ENCODE peak calls at places on chromosome 17, in seven cellular contexts. One of them, this sample, is unnamed.

GRCh38 chr17:2672026-2672425 is 39.5 kb downstream of the CLUH start:
- DNase-seq in H1: no peak
- DNase-seq in trophoblast cell: no peak
- DNase-seq in mesendoderm: no peak
- DNase-seq in mesenchymal stem cell: no peak
- DNase-seq in IMR-90: no peak
- DNase-seq in H9: no peak
- DNase-seq in this sample: no peak

GRCh38 chr17:68705331-68706166 is 104.4 kb upstream of the FAM20A start:
- DNase-seq in H1: no peak
- DNase-seq in trophoblast cell: no peak
- DNase-seq in mesendoderm: no peak
- DNase-seq in mesenchymal stem cell: peak
- DNase-seq in IMR-90: peak
- DNase-seq in H9: no peak
- DNase-seq in this sample: no peak

GRCh38 chr17:58313815-58314705 is 14.5 kb downstream of the TSPOAP1 start:
- DNase-seq in H1: peak
- DNase-seq in trophoblast cell: no peak
- DNase-seq in mesendoderm: no peak
- DNase-seq in mesenchymal stem cell: no peak
- DNase-seq in IMR-90: no peak
- DNase-seq in H9: no peak
- DNase-seq in this sample: no peak

GRCh38 chr17:30717290-30718098 is 107.0 kb downstream of the CRLF3 start:
- DNase-seq in H1: no peak
- DNase-seq in trophoblast cell: no peak
- DNase-seq in mesendoderm: no peak
- DNase-seq in mesenchymal stem cell: no peak
- DNase-seq in IMR-90: no peak
- DNase-seq in H9: peak
- DNase-seq in this sample: no peak

GRCh38 chr17:74521701-74522201 is 9.5 kb downstream of the CD300LB start:
- DNase-seq in H1: no peak
- DNase-seq in trophoblast cell: no peak
- DNase-seq in mesendoderm: no peak
- DNase-seq in mesenchymal stem cell: no peak
- DNase-seq in IMR-90: no peak
- DNase-seq in H9: no peak
- DNase-seq in this sample: no peak

GRCh38 chr17:82702161-82702932 is 3.8 kb upstream of the RAB40B start:
- DNase-seq in H1: no peak
- DNase-seq in trophoblast cell: no peak
- DNase-seq in mesendoderm: no peak
- DNase-seq in mesenchymal stem cell: no peak
- DNase-seq in IMR-90: no peak
- DNase-seq in H9: peak
- DNase-seq in this sample: no peak

GRCh38 chr17:33013596-33014375 is 22.1 kb downstream of the SPACA3 start:
- DNase-seq in H1: peak
- DNase-seq in trophoblast cell: peak
- DNase-seq in mesendoderm: no peak
- DNase-seq in mesenchymal stem cell: peak
- DNase-seq in IMR-90: peak
- DNase-seq in H9: peak
- DNase-seq in this sample: no peak

GRCh38 chr17:82231562-82232321 is 2.9 kb downstream of the SLC16A3 start:
- DNase-seq in H1: peak
- DNase-seq in trophoblast cell: peak
- DNase-seq in mesendoderm: peak
- DNase-seq in mesenchymal stem cell: peak
- DNase-seq in IMR-90: peak
- DNase-seq in H9: peak
- DNase-seq in this sample: no peak

GRCh38 chr17:14299261-14300093 is 1.4 kb upstream of the HS3ST3B1 start:
- DNase-seq in H1: peak
- DNase-seq in trophoblast cell: no peak
- DNase-seq in mesendoderm: peak
- DNase-seq in mesenchymal stem cell: peak
- DNase-seq in IMR-90: no peak
- DNase-seq in H9: peak
- DNase-seq in this sample: no peak

GRCh38 chr17:73513426-73513825 is 130.8 kb downstream of the SDK2 start:
- DNase-seq in H1: no peak
- DNase-seq in trophoblast cell: no peak
- DNase-seq in mesendoderm: no peak
- DNase-seq in mesenchymal stem cell: no peak
- DNase-seq in IMR-90: no peak
- DNase-seq in H9: no peak
- DNase-seq in this sample: no peak

GRCh38 chr17:5583426-5584382 is 605 bp downstream of the NLRP1 start:
- DNase-seq in H1: no peak
- DNase-seq in trophoblast cell: no peak
- DNase-seq in mesendoderm: no peak
- DNase-seq in mesenchymal stem cell: no peak
- DNase-seq in IMR-90: peak
- DNase-seq in H9: no peak
- DNase-seq in this sample: no peak

GRCh38 chr17:41773190-41773588 is 13.3 kb downstream of the JUP start:
- DNase-seq in H1: peak
- DNase-seq in trophoblast cell: peak
- DNase-seq in mesendoderm: peak
- DNase-seq in mesenchymal stem cell: peak
- DNase-seq in IMR-90: peak
- DNase-seq in H9: peak
- DNase-seq in this sample: no peak

GRCh38 chr17:8887834-8888703 is 20.6 kb upstream of the PIK3R6 start:
- DNase-seq in H1: peak
- DNase-seq in trophoblast cell: peak
- DNase-seq in mesendoderm: peak
- DNase-seq in mesenchymal stem cell: peak
- DNase-seq in IMR-90: no peak
- DNase-seq in H9: peak
- DNase-seq in this sample: peak

GRCh38 chr17:48238933-48239602 is 131.5 kb downstream of the SNX11 start:
- DNase-seq in H1: no peak
- DNase-seq in trophoblast cell: no peak
- DNase-seq in mesendoderm: no peak
- DNase-seq in mesenchymal stem cell: no peak
- DNase-seq in IMR-90: no peak
- DNase-seq in H9: no peak
- DNase-seq in this sample: no peak

GRCh38 chr17:83154311-83155127 is 75.1 kb downstream of the METRNL start:
- DNase-seq in H1: no peak
- DNase-seq in trophoblast cell: no peak
- DNase-seq in mesendoderm: no peak
- DNase-seq in mesenchymal stem cell: no peak
- DNase-seq in IMR-90: no peak
- DNase-seq in H9: no peak
- DNase-seq in this sample: no peak

GRCh38 chr17:2095536-2095910 is 40.6 kb downstream of the HIC1 start:
- DNase-seq in H1: no peak
- DNase-seq in trophoblast cell: no peak
- DNase-seq in mesendoderm: peak
- DNase-seq in mesenchymal stem cell: no peak
- DNase-seq in IMR-90: no peak
- DNase-seq in H9: no peak
- DNase-seq in this sample: no peak

GRCh38 chr17:28443901-28444638 is 29.4 kb upstream of the SLC13A2 start:
- DNase-seq in H1: no peak
- DNase-seq in trophoblast cell: no peak
- DNase-seq in mesendoderm: no peak
- DNase-seq in mesenchymal stem cell: no peak
- DNase-seq in IMR-90: no peak
- DNase-seq in H9: no peak
- DNase-seq in this sample: no peak

GRCh38 chr17:82246365-82247174 is 17.7 kb downstream of the SLC16A3 start:
- DNase-seq in H1: no peak
- DNase-seq in trophoblast cell: no peak
- DNase-seq in mesendoderm: no peak
- DNase-seq in mesenchymal stem cell: peak
- DNase-seq in IMR-90: peak
- DNase-seq in H9: no peak
- DNase-seq in this sample: no peak

GRCh38 chr17:45339646-45340605 is 23.1 kb upstream of the MAP3K14 start:
- DNase-seq in H1: no peak
- DNase-seq in trophoblast cell: no peak
- DNase-seq in mesendoderm: no peak
- DNase-seq in mesenchymal stem cell: no peak
- DNase-seq in IMR-90: no peak
- DNase-seq in H9: peak
- DNase-seq in this sample: no peak

GRCh38 chr17:5209396-5209795 is 17.7 kb upstream of the ZNF594 start:
- DNase-seq in H1: no peak
- DNase-seq in trophoblast cell: no peak
- DNase-seq in mesendoderm: no peak
- DNase-seq in mesenchymal stem cell: peak
- DNase-seq in IMR-90: peak
- DNase-seq in H9: no peak
- DNase-seq in this sample: no peak

GRCh38 chr17:83195330-83196087 is 116.1 kb downstream of the METRNL start:
- DNase-seq in H1: no peak
- DNase-seq in trophoblast cell: no peak
- DNase-seq in mesendoderm: no peak
- DNase-seq in mesenchymal stem cell: no peak
- DNase-seq in IMR-90: no peak
- DNase-seq in H9: no peak
- DNase-seq in this sample: no peak

GRCh38 chr17:82320956-82321927 is 3.8 kb upstream of the CD7 start:
- DNase-seq in H1: peak
- DNase-seq in trophoblast cell: no peak
- DNase-seq in mesendoderm: peak
- DNase-seq in mesenchymal stem cell: peak
- DNase-seq in IMR-90: no peak
- DNase-seq in H9: peak
- DNase-seq in this sample: no peak

GRCh38 chr17:82434216-82434565 is 15.8 kb upstream of the OGFOD3 start:
- DNase-seq in H1: no peak
- DNase-seq in trophoblast cell: no peak
- DNase-seq in mesendoderm: no peak
- DNase-seq in mesenchymal stem cell: no peak
- DNase-seq in IMR-90: no peak
- DNase-seq in H9: no peak
- DNase-seq in this sample: no peak

GRCh38 chr17:75570034-75570676 is 17.4 kb upstream of the MYO15B start:
- DNase-seq in H1: no peak
- DNase-seq in trophoblast cell: no peak
- DNase-seq in mesendoderm: no peak
- DNase-seq in mesenchymal stem cell: no peak
- DNase-seq in IMR-90: no peak
- DNase-seq in H9: no peak
- DNase-seq in this sample: no peak
- H3K4me2 ChIP-seq in H1: no peak
- H3K4me2 ChIP-seq in trophoblast cell: no peak
- H3K4me2 ChIP-seq in mesendoderm: no peak
- H3K4me2 ChIP-seq in mesenchymal stem cell: no peak
- H3K4me2 ChIP-seq in IMR-90: no peak
- H3K4me2 ChIP-seq in H9: no peak
- H3K4me2 ChIP-seq in this sample: no peak

DNA sequence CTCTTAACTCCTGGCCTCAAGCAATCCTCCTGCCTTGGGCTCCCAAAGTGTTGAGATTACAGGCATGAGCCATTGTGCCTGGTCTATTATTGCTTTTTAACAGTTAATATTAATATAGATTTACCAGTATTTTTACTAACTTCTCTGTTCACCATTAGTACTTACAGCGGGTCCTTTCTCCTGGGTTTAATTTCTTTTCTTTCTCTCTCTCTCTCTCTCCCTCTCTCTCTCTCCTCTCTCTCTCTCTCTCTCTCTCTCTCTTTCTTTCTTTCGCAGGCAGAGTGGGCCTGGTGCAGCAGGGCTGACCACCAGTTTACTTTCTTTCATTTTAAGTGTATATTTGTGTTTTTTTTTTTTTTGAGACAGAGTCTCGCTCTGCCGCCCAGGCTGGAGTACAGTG is 14.7 kb upstream of the DHX40 start:
- DNase-seq in H1: no peak
- DNase-seq in trophoblast cell: no peak
- DNase-seq in mesendoderm: no peak
- DNase-seq in mesenchymal stem cell: no peak
- DNase-seq in IMR-90: no peak
- DNase-seq in H9: no peak
- DNase-seq in this sample: no peak
- H2BK120ac ChIP-seq in H1: no peak
- H2BK120ac ChIP-seq in trophoblast cell: no peak
- H2BK120ac ChIP-seq in mesendoderm: no peak
- H2BK120ac ChIP-seq in mesenchymal stem cell: no peak
- H2BK120ac ChIP-seq in IMR-90: no peak
- H2BK120ac ChIP-seq in H9: no peak
- H2BK120ac ChIP-seq in this sample: no peak

GRCh38 chr17:7703584-7704574 is 1.1 kb upstream of the EFNB3 start:
- DNase-seq in H1: peak
- DNase-seq in trophoblast cell: no peak
- DNase-seq in mesendoderm: peak
- DNase-seq in mesenchymal stem cell: peak
- DNase-seq in IMR-90: no peak
- DNase-seq in H9: peak
- DNase-seq in this sample: peak

GRCh38 chr17:7704601-7705268 is at the start of gene EFNB3:
- DNase-seq in H1: peak
- DNase-seq in trophoblast cell: no peak
- DNase-seq in mesendoderm: peak
- DNase-seq in mesenchymal stem cell: peak
- DNase-seq in IMR-90: no peak
- DNase-seq in H9: peak
- DNase-seq in this sample: peak

GRCh38 chr17:7706631-7707354 is 1.8 kb downstream of the EFNB3 start:
- DNase-seq in H1: no peak
- DNase-seq in trophoblast cell: no peak
- DNase-seq in mesendoderm: no peak
- DNase-seq in mesenchymal stem cell: no peak
- DNase-seq in IMR-90: no peak
- DNase-seq in H9: no peak
- DNase-seq in this sample: no peak

GRCh38 chr17:7707446-7707845 is 2.4 kb downstream of the EFNB3 start:
- DNase-seq in H1: peak
- DNase-seq in trophoblast cell: no peak
- DNase-seq in mesendoderm: no peak
- DNase-seq in mesenchymal stem cell: no peak
- DNase-seq in IMR-90: no peak
- DNase-seq in H9: peak
- DNase-seq in this sample: no peak

GRCh38 chr17:7705269-7706255 is 560 bp downstream of the EFNB3 start:
- DNase-seq in H1: no peak
- DNase-seq in trophoblast cell: no peak
- DNase-seq in mesendoderm: no peak
- DNase-seq in mesenchymal stem cell: no peak
- DNase-seq in IMR-90: no peak
- DNase-seq in H9: peak
- DNase-seq in this sample: no peak
- H3K4me2 ChIP-seq in H1: peak
- H3K4me2 ChIP-seq in trophoblast cell: peak
- H3K4me2 ChIP-seq in mesendoderm: peak
- H3K4me2 ChIP-seq in mesenchymal stem cell: peak
- H3K4me2 ChIP-seq in IMR-90: peak
- H3K4me2 ChIP-seq in H9: peak
- H3K4me2 ChIP-seq in this sample: peak

DNA sequence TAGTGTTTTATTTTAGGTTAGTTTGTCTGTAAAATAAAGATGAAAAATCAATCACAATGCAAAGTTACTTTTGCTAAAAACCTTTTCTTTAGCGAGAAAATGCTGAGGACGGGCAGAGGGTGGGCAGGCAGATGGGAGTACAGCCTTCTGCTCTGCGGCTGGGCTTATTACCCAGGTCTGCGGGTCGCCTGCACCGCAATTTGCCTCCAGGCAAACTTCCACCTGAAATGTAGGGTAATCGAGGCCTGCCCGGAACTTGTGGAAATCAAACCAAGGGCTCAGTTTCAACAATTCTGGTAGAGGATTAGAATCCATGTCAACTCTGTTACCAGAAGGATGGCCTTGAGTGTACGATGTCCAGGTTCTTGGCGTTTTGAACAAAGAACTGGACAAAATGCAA is 22.3 kb upstream of the MMD start:
- DNase-seq in H1: no peak
- DNase-seq in trophoblast cell: no peak
- DNase-seq in mesendoderm: no peak
- DNase-seq in mesenchymal stem cell: no peak
- DNase-seq in IMR-90: no peak
- DNase-seq in H9: no peak
- DNase-seq in this sample: no peak
- H2BK120ac ChIP-seq in H1: no peak
- H2BK120ac ChIP-seq in trophoblast cell: peak
- H2BK120ac ChIP-seq in mesendoderm: no peak
- H2BK120ac ChIP-seq in mesenchymal stem cell: peak
- H2BK120ac ChIP-seq in IMR-90: peak
- H2BK120ac ChIP-seq in H9: no peak
- H2BK120ac ChIP-seq in this sample: no peak